ENCODE peak calls at places on chromosomes 5 and 9, in six cellular contexts. N, W, A, I, Z and D are unnamed samples.

GRCh38 chr9:133647148-133647547 is 11.0 kb downstream of the DBH start:
- DNase-seq in N (no peak), W (no peak), A (no peak), I (no peak), Z (no peak), D (no peak)

GRCh38 chr9:86246752-86247161 is 12.7 kb downstream of the C9orf153 start:
- DNase-seq in N (no peak), W (no peak), A (no peak), I (peak), Z (no peak), D (no peak)

GRCh38 chr9:20200900-20201495 is 412.2 kb upstream of the SLC24A2 start:
- DNase-seq in N (no peak), W (no peak), A (peak), I (no peak), Z (no peak), D (no peak)

GRCh38 chr9:95316794-95317118 is 753 bp downstream of the FANCC start:
- DNase-seq in N (no peak), W (no peak), A (peak), I (peak), Z (peak), D (no peak)

GRCh38 chr9:16363073-16363781 is 507.2 kb downstream of the BNC2 start:
- DNase-seq in N (no peak), W (no peak), A (no peak), I (no peak), Z (no peak), D (no peak)

GRCh38 chr5:2562036-2562435 is 189.4 kb downstream of the IRX2 start:
- DNase-seq in N (no peak), W (no peak), A (no peak), I (no peak), Z (no peak), D (no peak)

GRCh38 chr5:34542818-34543217 is 113.3 kb upstream of the RAI14 start:
- DNase-seq in N (no peak), W (no peak), A (no peak), I (no peak), Z (no peak), D (no peak)

GRCh38 chr9:130882696-130883225 is 13.9 kb downstream of the QRFP start:
- DNase-seq in N (no peak), W (peak), A (no peak), I (no peak), Z (no peak), D (no peak)

GRCh38 chr5:9294793-9295465 is 250.9 kb downstream of the SEMA5A start:
- DNase-seq in N (no peak), W (no peak), A (no peak), I (no peak), Z (no peak), D (no peak)

GRCh38 chr5:107783551-107783950 is 112.8 kb upstream of the EFNA5 start:
- DNase-seq in N (no peak), W (no peak), A (peak), I (no peak), Z (no peak), D (no peak)

GRCh38 chr9:137878146-137878941 is 762 bp downstream of the CACNA1B start:
- DNase-seq in N (no peak), W (peak), A (peak), I (no peak), Z (peak), D (peak)

GRCh38 chr5:73234156-73234555 is 61.2 kb downstream of the TMEM174 start:
- DNase-seq in N (no peak), W (no peak), A (no peak), I (no peak), Z (no peak), D (no peak)

GRCh38 chr9:19160085-19160484 is 32.8 kb upstream of the PLIN2 start:
- DNase-seq in N (no peak), W (no peak), A (no peak), I (no peak), Z (no peak), D (no peak)

GRCh38 chr5:168300377-168301182 is 9.1 kb downstream of the WWC1 start:
- DNase-seq in N (no peak), W (no peak), A (peak), I (no peak), Z (no peak), D (no peak)

GRCh38 chr5:17441351-17441750 is 56.7 kb upstream of the TAF11L2 start:
- DNase-seq in N (no peak), W (no peak), A (peak), I (no peak), Z (no peak), D (no peak)